ENCODE peak calls at places on chromosomes 7 and 10, in four cellular contexts. One of them, this sample, is unnamed.

GRCh38 chr7:157619753-157620525 is 283.1 kb downstream of the DNAJB6 start:
- DNase-seq in stimulated activated CD4-positive, alpha-beta T cell treated with anti-CD3 and anti-CD28 coated beads, TNF-alpha, amount 100 ng/mL, for 1 hour: no peak
- DNase-seq in T-helper 9 cell: no peak
- DNase-seq in GM20000: no peak
- DNase-seq in this sample: no peak

GRCh38 chr7:25496394-25497103 is 268.3 kb upstream of the NPVF start:
- DNase-seq in stimulated activated CD4-positive, alpha-beta T cell treated with anti-CD3 and anti-CD28 coated beads, TNF-alpha, amount 100 ng/mL, for 1 hour: no peak
- DNase-seq in T-helper 9 cell: no peak
- DNase-seq in GM20000: no peak
- DNase-seq in this sample: no peak

GRCh38 chr10:30818854-30819253 is 189.3 kb upstream of the LYZL2 start:
- DNase-seq in stimulated activated CD4-positive, alpha-beta T cell treated with anti-CD3 and anti-CD28 coated beads, TNF-alpha, amount 100 ng/mL, for 1 hour: no peak
- DNase-seq in T-helper 9 cell: no peak
- DNase-seq in GM20000: no peak
- DNase-seq in this sample: no peak

GRCh38 chr10:97903128-97904025 is 53.7 kb downstream of the GOLGA7B start:
- DNase-seq in stimulated activated CD4-positive, alpha-beta T cell treated with anti-CD3 and anti-CD28 coated beads, TNF-alpha, amount 100 ng/mL, for 1 hour: no peak
- DNase-seq in T-helper 9 cell: no peak
- DNase-seq in GM20000: no peak
- DNase-seq in this sample: no peak

GRCh38 chr10:133277993-133278576 is 1.4 kb upstream of the ADAM8 start:
- DNase-seq in stimulated activated CD4-positive, alpha-beta T cell treated with anti-CD3 and anti-CD28 coated beads, TNF-alpha, amount 100 ng/mL, for 1 hour: no peak
- DNase-seq in T-helper 9 cell: no peak
- DNase-seq in GM20000: no peak
- DNase-seq in this sample: no peak

GRCh38 chr10:58266826-58267712 is 625 bp downstream of the IPMK start:
- DNase-seq in stimulated activated CD4-positive, alpha-beta T cell treated with anti-CD3 and anti-CD28 coated beads, TNF-alpha, amount 100 ng/mL, for 1 hour: peak
- DNase-seq in T-helper 9 cell: peak
- DNase-seq in GM20000: peak
- DNase-seq in this sample: peak

GRCh38 chr10:75043256-75044121 is 68.0 kb upstream of the SAMD8 start:
- DNase-seq in stimulated activated CD4-positive, alpha-beta T cell treated with anti-CD3 and anti-CD28 coated beads, TNF-alpha, amount 100 ng/mL, for 1 hour: peak
- DNase-seq in T-helper 9 cell: peak
- DNase-seq in GM20000: peak
- DNase-seq in this sample: no peak

GRCh38 chr7:78296689-78297371 is 498.3 kb downstream of the PHTF2 start:
- DNase-seq in stimulated activated CD4-positive, alpha-beta T cell treated with anti-CD3 and anti-CD28 coated beads, TNF-alpha, amount 100 ng/mL, for 1 hour: no peak
- DNase-seq in T-helper 9 cell: no peak
- DNase-seq in GM20000: no peak
- DNase-seq in this sample: no peak

GRCh38 chr10:28981007-28981406 is 303.7 kb downstream of the BAMBI start:
- DNase-seq in stimulated activated CD4-positive, alpha-beta T cell treated with anti-CD3 and anti-CD28 coated beads, TNF-alpha, amount 100 ng/mL, for 1 hour: no peak
- DNase-seq in T-helper 9 cell: no peak
- DNase-seq in GM20000: no peak
- DNase-seq in this sample: no peak

GRCh38 chr10:85175635-85176034 is 847.2 kb downstream of the CCSER2 start:
- DNase-seq in stimulated activated CD4-positive, alpha-beta T cell treated with anti-CD3 and anti-CD28 coated beads, TNF-alpha, amount 100 ng/mL, for 1 hour: no peak
- DNase-seq in T-helper 9 cell: no peak
- DNase-seq in GM20000: no peak
- DNase-seq in this sample: no peak

GRCh38 chr10:8617792-8618191 is 563.3 kb downstream of the GATA3 start:
- DNase-seq in stimulated activated CD4-positive, alpha-beta T cell treated with anti-CD3 and anti-CD28 coated beads, TNF-alpha, amount 100 ng/mL, for 1 hour: no peak
- DNase-seq in T-helper 9 cell: no peak
- DNase-seq in GM20000: no peak
- DNase-seq in this sample: no peak

This sample was measured in GM13977.